ENCODE peak calls at places on chromosome 3, in four cellular contexts. N, X, U and W are unnamed samples.
A peak's percentile ranks its signal among the peaks of the same experiment; 100 is the strongest.

GRCh38 chr3:16993227-16993626 is 108.5 kb downstream of the PLCL2 start:
- DNase-seq in N (peak; percentile 51), X (no peak), U (peak; percentile 81), W (peak; percentile 65)

GRCh38 chr3:106251160-106251892 is 382.5 kb upstream of the CBLB start:
- DNase-seq in N (no peak), X (no peak), U (peak; percentile 11), W (no peak)

GRCh38 chr3:52773361-52774065 is 2.8 kb upstream of the NEK4 start:
- DNase-seq in N (no peak), X (no peak), U (no peak), W (no peak)

GRCh38 chr3:72655151-72655551 is 193.1 kb downstream of the SHQ1 start:
- DNase-seq in N (peak; percentile 40), X (no peak), U (peak; percentile 14), W (no peak)

GRCh38 chr3:147507638-147508286 is 98.6 kb downstream of the ZIC1 start:
- DNase-seq in N (peak; percentile 14), X (no peak), U (peak; percentile 85), W (peak; percentile 23)

GRCh38 chr3:145094355-145094941 is 1066.5 kb downstream of the PLOD2 start:
- DNase-seq in N (peak; percentile 71), X (no peak), U (peak; percentile 74), W (peak; percentile 71)

GRCh38 chr3:25156526-25157075 is 271.5 kb upstream of the RARB start:
- DNase-seq in N (peak; percentile 49), X (no peak), U (peak; percentile 56), W (peak; percentile 52)

GRCh38 chr3:189058071-189058470 is 113.7 kb upstream of the TPRG1 start:
- DNase-seq in N (no peak), X (no peak), U (no peak), W (no peak)

GRCh38 chr3:66038384-66038725 is 363 bp downstream of the MAGI1 start:
- DNase-seq in N (no peak), X (no peak), U (no peak), W (no peak)

GRCh38 chr3:106176734-106177133 is 307.9 kb upstream of the CBLB start:
- DNase-seq in N (peak; percentile 39), X (no peak), U (peak; percentile 12), W (peak; percentile 42)

GRCh38 chr3:145780301-145780700 is 380.7 kb downstream of the PLOD2 start:
- DNase-seq in N (no peak), X (no peak), U (no peak), W (no peak)

GRCh38 chr3:161913786-161914389 is 417.3 kb downstream of the OTOL1 start:
- DNase-seq in N (peak; percentile 47), X (no peak), U (peak; percentile 88), W (peak; percentile 67)

GRCh38 chr3:161920196-161920595 is 423.6 kb downstream of the OTOL1 start:
- DNase-seq in N (no peak), X (no peak), U (no peak), W (peak; percentile 65)

GRCh38 chr3:161914703-161915102 is 418.1 kb downstream of the OTOL1 start:
- DNase-seq in N (peak; percentile 63), X (peak; percentile 78), U (peak; percentile 84), W (peak; percentile 85)

GRCh38 chr3:161915283-161915682 is 418.7 kb downstream of the OTOL1 start:
- DNase-seq in N (no peak), X (no peak), U (no peak), W (peak; percentile 11)
- H3K4me3 ChIP-seq in N (no peak overlapping the region), X (no peak overlapping the region), U (no peak overlapping the region), W (no peak overlapping the region)

GRCh38 chr3:182248349-182248880 is 536.7 kb downstream of the SOX2 start:
- DNase-seq in N (no peak), X (no peak), U (no peak), W (no peak)
- TF ChIP-seq CTCF in N (no peak), X (no peak), U (no peak), W (no peak)

GRCh38 chr3:46566040-46566631 is at the start of gene LRRC2:
- DNase-seq in N (peak; percentile 96), X (peak; percentile 12), U (peak; percentile 66), W (peak; percentile 63)
- H3K4me3 ChIP-seq in N (peak within 1 kb of the TSS; percentile 85), X (peak within 1 kb of the TSS; percentile 46), U (peak within 1 kb of the TSS; percentile 45), W (peak within 1 kb of the TSS; percentile 42)

DNA sequence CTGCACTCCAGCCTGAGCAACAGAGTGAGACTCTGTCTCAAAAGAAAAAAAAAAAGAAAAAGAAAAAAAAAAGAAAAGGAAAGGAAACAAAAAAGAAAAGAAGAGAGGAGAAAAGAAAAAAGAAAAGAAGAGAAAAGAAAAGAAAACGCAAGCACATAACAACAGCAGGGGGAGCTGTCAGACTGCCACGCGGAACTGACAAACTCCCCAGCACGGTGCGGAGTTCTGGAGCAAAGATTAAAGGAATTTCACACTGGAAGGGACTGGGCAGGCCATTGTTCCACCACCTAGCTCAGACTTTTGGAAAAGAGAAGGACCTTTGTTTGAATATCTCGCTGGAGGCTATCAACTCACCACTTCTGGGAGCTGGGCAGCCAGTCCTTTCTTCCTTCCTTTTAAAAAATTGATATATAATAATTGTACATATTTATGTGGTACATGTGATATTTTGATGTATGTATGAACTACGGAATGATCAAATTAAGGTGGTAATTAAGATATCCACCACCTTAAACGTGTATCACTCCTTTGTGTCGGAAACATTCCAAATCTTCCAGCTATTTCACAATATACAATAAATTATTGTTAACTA is 40.5 kb downstream of the DPPA2 start:
- DNase-seq in N (peak; percentile 19), X (peak; percentile 55), U (peak; percentile 30), W (peak; percentile 39)
- TF ChIP-seq CTCF in N (peak; percentile 26), X (peak; percentile 84), U (peak; percentile 56), W (peak; percentile 59)

GRCh38 chr3:13282528-13282985 is 137.6 kb downstream of the NUP210 start:
- DNase-seq in N (no peak), X (no peak), U (no peak), W (no peak)
- H3K4me3 ChIP-seq in N (no peak overlapping the region), X (peak overlapping the region; percentile 71), U (no peak overlapping the region), W (no peak overlapping the region)

GRCh38 chr3:104604326-104605010 is 762.2 kb upstream of the ALCAM start:
- DNase-seq in N (peak; percentile 59), X (no peak), U (peak; percentile 46), W (peak; percentile 15)
- TF ChIP-seq CTCF in N (peak; percentile 70), X (peak; percentile 5), U (peak; percentile 62), W (peak; percentile 39)

GRCh38 chr3:13452490-13453335 is 27.4 kb upstream of the HDAC11 start:
- DNase-seq in N (peak; percentile 72), X (peak; percentile 32), U (peak; percentile 39), W (peak; percentile 54)
- H3K4me3 ChIP-seq in N (peak overlapping the region; percentile 44), X (no peak overlapping the region), U (peak overlapping the region; percentile 16), W (peak overlapping the region; percentile 72)

GRCh38 chr3:111012388-111013248 is 59.0 kb upstream of the NECTIN3 start:
- DNase-seq in N (peak; percentile 4), X (peak; percentile 64), U (peak; percentile 3), W (peak; percentile 19)
- TF ChIP-seq CTCF in N (peak; percentile 8), X (peak; percentile 72), U (peak; percentile 25), W (peak; percentile 46)

GRCh38 chr3:141051641-141052569 is 758 bp downstream of the SPSB4 start:
- DNase-seq in N (peak; percentile 7), X (peak; percentile 72), U (peak; percentile 12), W (peak; percentile 11)

GRCh38 chr3:141050576-141050912 is 603 bp upstream of the SPSB4 start:
- DNase-seq in N (no peak), X (peak; percentile 27), U (no peak), W (no peak)

GRCh38 chr3:141055136-141055535 is 4.0 kb downstream of the SPSB4 start:
- DNase-seq in N (no peak), X (no peak), U (no peak), W (no peak)

GRCh38 chr3:141050913-141051632 is at the start of gene SPSB4:
- DNase-seq in N (no peak), X (peak; percentile 94), U (peak; percentile 37), W (peak; percentile 27)

DNA sequence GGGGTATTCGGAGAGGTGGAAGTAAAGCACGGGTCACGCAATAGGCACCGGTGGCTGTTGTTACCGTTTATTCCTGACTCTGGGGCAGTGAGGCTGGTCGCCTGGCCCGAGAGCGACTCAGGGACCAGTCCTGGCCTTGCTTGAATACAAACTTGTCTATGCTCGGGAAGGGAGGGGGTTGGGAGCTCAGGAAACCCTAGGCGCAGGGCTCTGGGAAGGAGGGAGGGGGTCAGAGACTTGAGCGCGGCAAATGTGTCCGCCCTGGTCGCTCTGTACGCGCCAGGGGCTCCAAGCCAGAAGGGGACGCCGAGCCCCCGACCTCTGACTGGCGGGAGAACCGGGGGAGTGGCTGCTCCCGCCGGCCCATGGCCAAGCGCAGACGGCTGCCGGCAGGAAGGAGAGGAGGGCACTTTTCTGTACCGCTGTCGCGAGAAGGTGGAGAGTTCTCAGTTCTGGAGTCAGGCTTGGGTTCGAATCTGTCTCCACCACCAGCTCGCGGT is 1.5 kb downstream of the SPSB4 start:
- DNase-seq in N (no peak), X (peak; percentile 68), U (no peak), W (no peak)
- H3K4me3 ChIP-seq in N (no peak overlapping the region), X (peak overlapping the region; percentile 92), U (no peak overlapping the region), W (no peak overlapping the region)